ENCODE peak calls at places on chromosomes 12 and 14, in eight cellular contexts. D, L, O, P, T, G, V and W are unnamed samples.
A peak's percentile ranks its signal among the peaks of the same experiment; 100 is the strongest.

GRCh38 chr12:13203028-13203922 is 6.7 kb downstream of the EMP1 start:
- DNase-seq in D (peak; percentile 79), L (no peak), O (peak; percentile 35), P (peak; percentile 46), T (no peak), G (no peak), V (no peak), W (peak; percentile 13)

GRCh38 chr12:108629824-108630476 is 3.7 kb downstream of the SELPLG start:
- DNase-seq in D (peak; percentile 63), L (no peak), O (peak; percentile 70), P (peak; percentile 79), T (no peak), G (peak; percentile 59), V (peak; percentile 68), W (no peak)

GRCh38 chr12:103560604-103561101 is 26.4 kb upstream of the STAB2 start:
- DNase-seq in D (no peak), L (no peak), O (no peak), P (peak; percentile 99), T (no peak), G (no peak), V (no peak), W (no peak)

GRCh38 chr14:53109028-53109687 is 44.0 kb downstream of the DDHD1 start:
- DNase-seq in D (no peak), L (peak; percentile 44), O (peak; percentile 50), P (no peak), T (no peak), G (peak; percentile 58), V (peak; percentile 58), W (no peak)

GRCh38 chr12:14099994-14100393 is 118.6 kb upstream of the GRIN2B start:
- DNase-seq in D (no peak), L (no peak), O (no peak), P (no peak), T (no peak), G (no peak), V (no peak), W (no peak)

GRCh38 chr12:21502164-21502496 is 541 bp downstream of the GOLT1B start:
- DNase-seq in D (no peak), L (no peak), O (peak; percentile 43), P (peak; percentile 52), T (no peak), G (no peak), V (no peak), W (no peak)

GRCh38 chr12:38053655-38054464 is 262.7 kb upstream of the ALG10B start:
- DNase-seq in D (no peak), L (no peak), O (no peak), P (no peak), T (no peak), G (no peak), V (no peak), W (no peak)

GRCh38 chr14:78758333-78758732 is 588.2 kb downstream of the NRXN3 start:
- DNase-seq in D (no peak), L (no peak), O (no peak), P (peak; percentile 49), T (no peak), G (no peak), V (no peak), W (no peak)

GRCh38 chr12:21941522-21942376 is 523 bp upstream of the ABCC9 start:
- DNase-seq in D (peak; percentile 78), L (no peak), O (no peak), P (peak; percentile 60), T (no peak), G (no peak), V (no peak), W (no peak)

GRCh38 chr14:74938873-74939495 is 15.9 kb upstream of the RPS6KL1 start:
- DNase-seq in D (no peak), L (no peak), O (no peak), P (no peak), T (no peak), G (no peak), V (no peak), W (no peak)

GRCh38 chr12:117012189-117012805 is 86.9 kb downstream of the TESC start:
- DNase-seq in D (no peak), L (no peak), O (no peak), P (no peak), T (no peak), G (no peak), V (no peak), W (no peak)

GRCh38 chr12:48980389-48980952 is 2.3 kb downstream of the WNT1 start:
- DNase-seq in D (no peak), L (no peak), O (peak; percentile 36), P (peak; percentile 43), T (no peak), G (no peak), V (peak; percentile 49), W (no peak)

GRCh38 chr14:51638071-51638944 is 13.4 kb upstream of the FRMD6 start:
- DNase-seq in D (no peak), L (no peak), O (no peak), P (peak; percentile 19), T (no peak), G (no peak), V (no peak), W (no peak)

GRCh38 chr12:123944696-123945095 is 27.9 kb downstream of the CCDC92 start:
- DNase-seq in D (no peak), L (no peak), O (no peak), P (no peak), T (no peak), G (no peak), V (no peak), W (no peak)

GRCh38 chr14:76715927-76716200 is 45.4 kb upstream of the VASH1 start:
- DNase-seq in D (no peak), L (no peak), O (no peak), P (no peak), T (no peak), G (no peak), V (no peak), W (no peak)

GRCh38 chr12:92649511-92650227 is 53.1 kb upstream of the PLEKHG7 start:
- DNase-seq in D (peak; percentile 20), L (peak; percentile 53), O (peak; percentile 42), P (peak; percentile 79), T (peak; percentile 2), G (peak; percentile 53), V (peak; percentile 9), W (peak; percentile 29)

GRCh38 chr12:51160814-51161459 is 12.0 kb downstream of the TFCP2 start:
- DNase-seq in D (no peak), L (no peak), O (no peak), P (no peak), T (no peak), G (no peak), V (no peak), W (no peak)

GRCh38 chr12:94815450-94815849 is 165.1 kb upstream of the TMCC3 start:
- DNase-seq in D (no peak), L (no peak), O (no peak), P (no peak), T (no peak), G (no peak), V (no peak), W (no peak)

GRCh38 chr14:90778468-90779255 is 37.6 kb downstream of the TTC7B start:
- DNase-seq in D (no peak), L (no peak), O (no peak), P (no peak), T (no peak), G (no peak), V (no peak), W (no peak)

GRCh38 chr14:64696355-64696844 is 7.8 kb upstream of the PLEKHG3 start:
- DNase-seq in D (peak; percentile 53), L (no peak), O (no peak), P (peak; percentile 10), T (no peak), G (peak; percentile 52), V (no peak), W (no peak)

GRCh38 chr14:36519431-36520321 is at the start of gene NKX2-1:
- DNase-seq in D (no peak), L (no peak), O (no peak), P (no peak), T (no peak), G (no peak), V (no peak), W (no peak)

GRCh38 chr14:66078031-66078430 is 408.1 kb upstream of the CCDC196 start:
- DNase-seq in D (no peak), L (no peak), O (no peak), P (no peak), T (no peak), G (no peak), V (no peak), W (no peak)

GRCh38 chr12:5688226-5688625 is 256.3 kb downstream of the NTF3 start:
- DNase-seq in D (no peak), L (no peak), O (no peak), P (no peak), T (no peak), G (no peak), V (no peak), W (no peak)

GRCh38 chr14:33184587-33184986 is 245.9 kb downstream of the NPAS3 start:
- DNase-seq in D (no peak), L (no peak), O (no peak), P (no peak), T (no peak), G (no peak), V (no peak), W (no peak)

GRCh38 chr12:77231548-77231947 is 166.2 kb upstream of the E2F7 start:
- DNase-seq in D (peak; percentile 76), L (no peak), O (no peak), P (no peak), T (no peak), G (no peak), V (peak; percentile 82), W (no peak)

GRCh38 chr12:57272337-57273151 is 21.6 kb upstream of the STAC3 start:
- DNase-seq in D (no peak), L (no peak), O (no peak), P (peak; percentile 18), T (no peak), G (no peak), V (no peak), W (no peak)

GRCh38 chr14:69208665-69209064 is 17.4 kb downstream of the EXD2 start:
- DNase-seq in D (no peak), L (no peak), O (no peak), P (no peak), T (no peak), G (no peak), V (no peak), W (no peak)

GRCh38 chr12:21599143-21599999 is 5.3 kb downstream of the GYS2 start:
- DNase-seq in D (no peak), L (peak; percentile 26), O (no peak), P (no peak), T (no peak), G (no peak), V (no peak), W (no peak)

GRCh38 chr14:61145903-61146411 is 135.2 kb downstream of the TMEM30B start:
- DNase-seq in D (no peak), L (no peak), O (no peak), P (no peak), T (no peak), G (no peak), V (no peak), W (no peak)

GRCh38 chr12:71581206-71581605 is 82.4 kb downstream of the ZFC3H1 start:
- DNase-seq in D (no peak), L (no peak), O (no peak), P (no peak), T (no peak), G (no peak), V (no peak), W (no peak)

GRCh38 chr12:64532734-64533351 is 77.5 kb upstream of the RASSF3 start:
- DNase-seq in D (no peak), L (no peak), O (no peak), P (no peak), T (no peak), G (no peak), V (no peak), W (no peak)

GRCh38 chr12:47414511-47414910 is 291.3 kb downstream of the RPAP3 start:
- DNase-seq in D (no peak), L (peak; percentile 42), O (peak; percentile 65), P (no peak), T (no peak), G (no peak), V (no peak), W (no peak)

GRCh38 chr14:92408186-92408585 is 85.2 kb downstream of the SLC24A4 start:
- DNase-seq in D (no peak), L (no peak), O (no peak), P (no peak), T (no peak), G (no peak), V (no peak), W (no peak)

GRCh38 chr12:89678225-89678624 is 30.4 kb downstream of the ATP2B1 start:
- DNase-seq in D (no peak), L (no peak), O (no peak), P (no peak), T (no peak), G (no peak), V (no peak), W (no peak)